ENCODE peak calls at places on chromosomes 6 and 20, in five cellular contexts. H is neural progenitor cell, L is PC-3, M is HCT116, O is mammary epithelial cell. T is an unnamed sample.

GRCh38 chr6:114342086-114342825 is 567 bp downstream of the HS3ST5 start:
- DNase-seq in H (peak), L (peak), M (no peak), O (peak), T (peak)

GRCh38 chr6:118295336-118295735 is 252.8 kb upstream of the PLN start:
- DNase-seq in H (no peak), L (no peak), M (no peak), O (no peak), T (no peak)

GRCh38 chr20:13400453-13400852 is 179.4 kb downstream of the ISM1 start:
- DNase-seq in H (no peak), L (no peak), M (no peak), O (no peak), T (no peak)

GRCh38 chr20:57680131-57680716 is 29.6 kb downstream of the PMEPA1 start:
- DNase-seq in H (no peak), L (no peak), M (no peak), O (no peak), T (no peak)

GRCh38 chr6:30555428-30556005 is 772 bp downstream of the GNL1 start:
- DNase-seq in H (peak), L (no peak), M (no peak), O (peak), T (peak)

GRCh38 chr6:46790359-46790874 is 2.8 kb upstream of the MEP1A start:
- DNase-seq in H (no peak), L (no peak), M (no peak), O (no peak), T (no peak)

GRCh38 chr6:157614026-157614484 is 209.0 kb upstream of the SNX9 start:
- DNase-seq in H (no peak), L (peak), M (no peak), O (peak), T (no peak)

GRCh38 chr6:125843593-125843992 is 52.8 kb downstream of the NCOA7 start:
- DNase-seq in H (no peak), L (no peak), M (no peak), O (no peak), T (no peak)

GRCh38 chr6:43699564-43700186 is 12.1 kb upstream of the MRPS18A start:
- DNase-seq in H (no peak), L (peak), M (no peak), O (no peak), T (peak)

GRCh38 chr6:156582509-156582992 is 194.6 kb upstream of the ARID1B start:
- DNase-seq in H (no peak), L (no peak), M (no peak), O (peak), T (no peak)

GRCh38 chr6:72954736-72955135 is 270.6 kb downstream of the KHDC1L start:
- DNase-seq in H (no peak), L (no peak), M (no peak), O (no peak), T (peak)

GRCh38 chr20:47676219-47676721 is 109.0 kb downstream of the SULF2 start:
- DNase-seq in H (peak), L (no peak), M (no peak), O (no peak), T (peak)

GRCh38 chr20:11457476-11457875 is 460.2 kb upstream of the BTBD3 start:
- DNase-seq in H (no peak), L (peak), M (no peak), O (peak), T (no peak)

GRCh38 chr20:50088022-50088421 is 24.9 kb downstream of the UBE2V1 start:
- DNase-seq in H (no peak), L (peak), M (no peak), O (no peak), T (no peak)

GRCh38 chr6:41119508-41119907 is 34.6 kb downstream of the TREML1 start:
- DNase-seq in H (no peak), L (no peak), M (no peak), O (peak), T (no peak)

DNA sequence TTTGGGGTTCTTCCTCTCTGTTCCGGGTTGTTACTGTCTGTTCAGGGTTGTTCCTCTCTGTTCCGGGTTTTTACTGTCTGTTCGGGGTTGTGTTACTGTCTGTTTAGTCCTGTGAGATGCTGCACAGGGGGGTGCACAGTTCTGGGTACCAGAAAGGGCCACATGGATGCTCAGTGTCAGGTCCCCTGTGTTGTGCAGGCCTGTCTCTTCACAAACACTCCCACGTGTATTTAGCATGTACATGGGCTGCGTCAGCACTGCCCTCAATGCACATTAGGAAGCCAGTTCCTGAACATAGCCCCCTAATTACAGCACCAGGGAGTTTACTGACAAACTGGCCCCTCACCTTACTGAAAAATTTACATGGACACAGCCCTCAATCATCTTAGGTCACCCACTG is 118.5 kb downstream of the DLL1 start:
- DNase-seq in H (no peak), L (no peak), M (no peak), O (no peak), T (no peak)
- H2AFZ ChIP-seq in H (no peak), L (no peak), M (no peak), O (no peak), T (no peak)

DNA sequence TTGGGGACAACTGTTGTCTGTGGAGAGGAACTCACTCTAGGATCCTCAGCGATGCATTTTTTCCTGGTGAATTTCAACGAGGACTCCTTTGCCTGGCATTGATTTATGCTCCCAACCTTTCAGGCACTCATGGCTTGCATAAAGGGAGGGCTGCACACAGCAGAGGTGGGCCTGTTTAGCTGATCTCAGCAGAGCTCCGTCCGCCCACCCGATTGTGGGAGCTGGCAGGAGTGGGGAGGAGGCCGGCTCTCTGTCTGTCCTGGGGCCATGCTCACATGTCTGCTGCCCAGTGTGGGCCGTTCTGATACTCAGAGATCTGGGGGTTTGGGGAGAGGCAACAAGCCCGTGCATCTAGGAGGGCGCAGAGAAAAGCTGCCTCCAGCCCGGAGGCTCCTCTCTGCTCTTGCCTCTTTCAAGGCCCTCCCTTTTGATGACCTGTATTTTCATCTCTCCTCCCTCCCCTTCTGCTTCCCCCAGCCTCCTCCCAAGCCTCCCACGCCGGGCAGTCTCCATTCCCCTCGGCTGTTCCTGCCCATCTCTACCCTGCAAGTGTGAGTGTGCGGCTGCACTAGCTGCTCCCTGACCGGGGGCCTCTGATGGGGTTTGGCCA is 39.4 kb upstream of the MLN start:
- DNase-seq in H (no peak), L (no peak), M (no peak), O (no peak), T (no peak)
- H2AFZ ChIP-seq in H (peak), L (no peak), M (no peak), O (no peak), T (no peak)

GRCh38 chr6:79420054-79420453 is 117.2 kb downstream of the LCA5 start:
- DNase-seq in H (no peak), L (no peak), M (no peak), O (no peak), T (no peak)
- H2AFZ ChIP-seq in H (peak), L (no peak), M (peak), O (no peak), T (peak)

GRCh38 chr6:149138699-149139294 is 178.7 kb upstream of the TAB2 start:
- DNase-seq in H (no peak), L (no peak), M (no peak), O (no peak), T (no peak)

GRCh38 chr6:149139782-149140136 is 177.8 kb upstream of the TAB2 start:
- DNase-seq in H (no peak), L (no peak), M (no peak), O (no peak), T (no peak)

GRCh38 chr6:149138093-149138492 is 179.4 kb upstream of the TAB2 start:
- DNase-seq in H (no peak), L (no peak), M (no peak), O (no peak), T (no peak)

GRCh38 chr6:149140910-149141290 is 176.6 kb upstream of the TAB2 start:
- DNase-seq in H (no peak), L (no peak), M (no peak), O (no peak), T (no peak)

GRCh38 chr6:149140137-149140909 is 177.2 kb upstream of the TAB2 start:
- DNase-seq in H (no peak), L (no peak), M (no peak), O (no peak), T (no peak)
- H2AFZ ChIP-seq in H (peak), L (peak), M (no peak), O (no peak), T (peak)

DNA sequence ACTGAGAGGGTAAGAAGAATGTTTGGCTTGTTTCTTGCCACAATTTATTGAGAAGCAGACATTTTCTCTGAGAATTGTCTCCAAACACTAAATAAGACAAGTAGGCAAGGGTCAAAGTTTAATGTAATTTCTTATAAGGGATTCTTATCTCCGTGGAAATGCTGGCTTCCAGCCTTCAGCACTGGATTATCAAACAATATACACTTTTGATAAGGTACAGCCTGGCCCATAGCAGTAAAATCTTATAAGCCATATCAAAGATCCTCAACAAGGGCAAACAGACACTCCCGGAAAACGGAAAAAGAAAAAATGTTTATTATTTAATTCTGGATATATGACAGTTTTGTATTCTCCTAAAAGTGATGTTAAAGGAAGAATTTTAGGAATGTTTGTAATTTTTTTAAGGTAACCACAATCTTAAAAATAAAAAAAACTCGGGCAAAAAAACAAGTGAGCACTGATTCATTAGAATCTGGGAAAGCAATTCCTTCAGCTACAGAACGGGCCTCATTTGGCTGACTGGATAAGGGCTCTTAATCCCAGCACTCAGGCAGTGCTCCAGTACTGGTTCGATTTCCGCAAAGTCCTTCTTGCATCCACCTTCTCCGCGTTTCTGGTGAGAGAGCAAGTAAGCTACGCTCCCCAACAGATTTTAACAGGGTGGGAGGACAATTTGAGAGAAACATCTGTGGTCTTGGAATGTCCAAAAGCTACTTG is 18.4 kb upstream of the ZSCAN9 start:
- DNase-seq in H (peak), L (no peak), M (no peak), O (no peak), T (no peak)
- H2AFZ ChIP-seq in H (peak), L (peak), M (peak), O (peak), T (no peak)